ENCODE peak calls at places on chromosomes 1 and 21, in six cellular contexts. One of them, this sample, is unnamed.

GRCh38 chr1:178713270-178713669 is 11.8 kb upstream of the RALGPS2 start:
- DNase-seq in H9: no peak
- DNase-seq in astrocyte of the spinal cord: no peak
- DNase-seq in epithelial cell of proximal tubule: no peak
- DNase-seq in activated CD8-positive, alpha-beta T cell treated with anti-CD3 and anti-CD28 coated beads for 36 hours: no peak
- DNase-seq in kidney: no peak
- DNase-seq in this sample: no peak

GRCh38 chr1:205444931-205445652 is 10.8 kb downstream of the BLACAT1 start:
- DNase-seq in H9: peak; percentile 95
- DNase-seq in astrocyte of the spinal cord: no peak
- DNase-seq in epithelial cell of proximal tubule: no peak
- DNase-seq in activated CD8-positive, alpha-beta T cell treated with anti-CD3 and anti-CD28 coated beads for 36 hours: no peak
- DNase-seq in kidney: no peak
- DNase-seq in this sample: no peak

GRCh38 chr1:169392406-169392805 is 24.4 kb downstream of the BLZF1 start:
- DNase-seq in H9: no peak
- DNase-seq in astrocyte of the spinal cord: no peak
- DNase-seq in epithelial cell of proximal tubule: no peak
- DNase-seq in activated CD8-positive, alpha-beta T cell treated with anti-CD3 and anti-CD28 coated beads for 36 hours: no peak
- DNase-seq in kidney: no peak
- DNase-seq in this sample: no peak

GRCh38 chr1:47593001-47593568 is 155.2 kb downstream of the FOXD2 start:
- DNase-seq in H9: no peak
- DNase-seq in astrocyte of the spinal cord: no peak
- DNase-seq in epithelial cell of proximal tubule: no peak
- DNase-seq in activated CD8-positive, alpha-beta T cell treated with anti-CD3 and anti-CD28 coated beads for 36 hours: no peak
- DNase-seq in kidney: no peak
- DNase-seq in this sample: no peak

GRCh38 chr1:188782220-188782841 is 1695.3 kb downstream of the BRINP3 start:
- DNase-seq in H9: peak; percentile 61
- DNase-seq in astrocyte of the spinal cord: peak; percentile 41
- DNase-seq in epithelial cell of proximal tubule: peak; percentile 9
- DNase-seq in activated CD8-positive, alpha-beta T cell treated with anti-CD3 and anti-CD28 coated beads for 36 hours: peak; percentile 10
- DNase-seq in kidney: no peak
- DNase-seq in this sample: peak; percentile 11

GRCh38 chr1:20610950-20611349 is 22.1 kb downstream of the CDA start:
- DNase-seq in H9: no peak
- DNase-seq in astrocyte of the spinal cord: no peak
- DNase-seq in epithelial cell of proximal tubule: no peak
- DNase-seq in activated CD8-positive, alpha-beta T cell treated with anti-CD3 and anti-CD28 coated beads for 36 hours: no peak
- DNase-seq in kidney: no peak
- DNase-seq in this sample: no peak

GRCh38 chr1:245614476-245614875 is 459.7 kb downstream of the KIF26B start:
- DNase-seq in H9: peak; percentile 18
- DNase-seq in astrocyte of the spinal cord: no peak
- DNase-seq in epithelial cell of proximal tubule: no peak
- DNase-seq in activated CD8-positive, alpha-beta T cell treated with anti-CD3 and anti-CD28 coated beads for 36 hours: no peak
- DNase-seq in kidney: peak; percentile 67
- DNase-seq in this sample: peak; percentile 2

GRCh38 chr1:185843297-185843869 is 109.2 kb downstream of the HMCN1 start:
- DNase-seq in H9: no peak
- DNase-seq in astrocyte of the spinal cord: no peak
- DNase-seq in epithelial cell of proximal tubule: no peak
- DNase-seq in activated CD8-positive, alpha-beta T cell treated with anti-CD3 and anti-CD28 coated beads for 36 hours: no peak
- DNase-seq in kidney: no peak
- DNase-seq in this sample: no peak

GRCh38 chr1:10980094-10980577 is 32.3 kb upstream of the TARDBP start:
- DNase-seq in H9: peak; percentile 97
- DNase-seq in astrocyte of the spinal cord: peak; percentile 75
- DNase-seq in epithelial cell of proximal tubule: no peak
- DNase-seq in activated CD8-positive, alpha-beta T cell treated with anti-CD3 and anti-CD28 coated beads for 36 hours: no peak
- DNase-seq in kidney: peak; percentile 89
- DNase-seq in this sample: no peak

GRCh38 chr1:170027760-170028159 is 46.7 kb downstream of the KIFAP3 start:
- DNase-seq in H9: no peak
- DNase-seq in astrocyte of the spinal cord: no peak
- DNase-seq in epithelial cell of proximal tubule: no peak
- DNase-seq in activated CD8-positive, alpha-beta T cell treated with anti-CD3 and anti-CD28 coated beads for 36 hours: no peak
- DNase-seq in kidney: no peak
- DNase-seq in this sample: no peak

GRCh38 chr21:23639726-23640125 is 1967.6 kb downstream of the MRPL39 start:
- DNase-seq in H9: no peak
- DNase-seq in astrocyte of the spinal cord: no peak
- DNase-seq in epithelial cell of proximal tubule: no peak
- DNase-seq in activated CD8-positive, alpha-beta T cell treated with anti-CD3 and anti-CD28 coated beads for 36 hours: no peak
- DNase-seq in kidney: no peak
- DNase-seq in this sample: no peak

GRCh38 chr1:108080448-108080847 is 115.5 kb upstream of the VAV3 start:
- DNase-seq in H9: no peak
- DNase-seq in astrocyte of the spinal cord: no peak
- DNase-seq in epithelial cell of proximal tubule: no peak
- DNase-seq in activated CD8-positive, alpha-beta T cell treated with anti-CD3 and anti-CD28 coated beads for 36 hours: peak; percentile 87
- DNase-seq in kidney: no peak
- DNase-seq in this sample: no peak

GRCh38 chr1:232568331-232568852 is 61.5 kb downstream of the SIPA1L2 start:
- DNase-seq in H9: no peak
- DNase-seq in astrocyte of the spinal cord: no peak
- DNase-seq in epithelial cell of proximal tubule: no peak
- DNase-seq in activated CD8-positive, alpha-beta T cell treated with anti-CD3 and anti-CD28 coated beads for 36 hours: no peak
- DNase-seq in kidney: no peak
- DNase-seq in this sample: no peak

GRCh38 chr21:36065497-36066036 is 4.3 kb upstream of the CBR1 start:
- DNase-seq in H9: no peak
- DNase-seq in astrocyte of the spinal cord: peak; percentile 57
- DNase-seq in epithelial cell of proximal tubule: no peak
- DNase-seq in activated CD8-positive, alpha-beta T cell treated with anti-CD3 and anti-CD28 coated beads for 36 hours: peak; percentile 44
- DNase-seq in kidney: no peak
- DNase-seq in this sample: no peak

GRCh38 chr1:57470028-57470427 is 46.2 kb upstream of the DAB1 start:
- DNase-seq in H9: no peak
- DNase-seq in astrocyte of the spinal cord: peak; percentile 33
- DNase-seq in epithelial cell of proximal tubule: no peak
- DNase-seq in activated CD8-positive, alpha-beta T cell treated with anti-CD3 and anti-CD28 coated beads for 36 hours: no peak
- DNase-seq in kidney: no peak
- DNase-seq in this sample: no peak

GRCh38 chr1:1883092-1883858 is 7.6 kb downstream of the GNB1 start:
- DNase-seq in H9: no peak
- DNase-seq in astrocyte of the spinal cord: no peak
- DNase-seq in epithelial cell of proximal tubule: no peak
- DNase-seq in activated CD8-positive, alpha-beta T cell treated with anti-CD3 and anti-CD28 coated beads for 36 hours: no peak
- DNase-seq in kidney: peak; percentile 13
- DNase-seq in this sample: no peak

GRCh38 chr1:192485692-192486436 is 89.7 kb upstream of the RGS1 start:
- DNase-seq in H9: no peak
- DNase-seq in astrocyte of the spinal cord: peak; percentile 99
- DNase-seq in epithelial cell of proximal tubule: peak; percentile 94
- DNase-seq in activated CD8-positive, alpha-beta T cell treated with anti-CD3 and anti-CD28 coated beads for 36 hours: no peak
- DNase-seq in kidney: peak; percentile 62
- DNase-seq in this sample: no peak

GRCh38 chr1:47527653-47528272 is 89.9 kb downstream of the FOXD2 start:
- DNase-seq in H9: peak; percentile 55
- DNase-seq in astrocyte of the spinal cord: no peak
- DNase-seq in epithelial cell of proximal tubule: no peak
- DNase-seq in activated CD8-positive, alpha-beta T cell treated with anti-CD3 and anti-CD28 coated beads for 36 hours: peak; percentile 31
- DNase-seq in kidney: no peak
- DNase-seq in this sample: no peak

GRCh38 chr1:3186526-3186921 is 117.5 kb downstream of the PRDM16 start:
- DNase-seq in H9: peak; percentile 50
- DNase-seq in astrocyte of the spinal cord: peak; percentile 56
- DNase-seq in epithelial cell of proximal tubule: no peak
- DNase-seq in activated CD8-positive, alpha-beta T cell treated with anti-CD3 and anti-CD28 coated beads for 36 hours: no peak
- DNase-seq in kidney: peak; percentile 91
- DNase-seq in this sample: no peak

GRCh38 chr1:199778324-199778955 is 249.1 kb upstream of the NR5A2 start:
- DNase-seq in H9: no peak
- DNase-seq in astrocyte of the spinal cord: no peak
- DNase-seq in epithelial cell of proximal tubule: no peak
- DNase-seq in activated CD8-positive, alpha-beta T cell treated with anti-CD3 and anti-CD28 coated beads for 36 hours: no peak
- DNase-seq in kidney: no peak
- DNase-seq in this sample: no peak

GRCh38 chr1:216390956-216391355 is 32.3 kb downstream of the USH2A start:
- DNase-seq in H9: no peak
- DNase-seq in astrocyte of the spinal cord: no peak
- DNase-seq in epithelial cell of proximal tubule: no peak
- DNase-seq in activated CD8-positive, alpha-beta T cell treated with anti-CD3 and anti-CD28 coated beads for 36 hours: no peak
- DNase-seq in kidney: no peak
- DNase-seq in this sample: no peak

GRCh38 chr1:109617291-109617801 is 2.1 kb downstream of the GNAT2 start:
- DNase-seq in H9: peak; percentile 59
- DNase-seq in astrocyte of the spinal cord: peak; percentile 88
- DNase-seq in epithelial cell of proximal tubule: peak; percentile 75
- DNase-seq in activated CD8-positive, alpha-beta T cell treated with anti-CD3 and anti-CD28 coated beads for 36 hours: no peak
- DNase-seq in kidney: no peak
- DNase-seq in this sample: peak; percentile 10

GRCh38 chr1:6091823-6092109 is 46.1 kb downstream of the KCNAB2 start:
- DNase-seq in H9: no peak
- DNase-seq in astrocyte of the spinal cord: no peak
- DNase-seq in epithelial cell of proximal tubule: no peak
- DNase-seq in activated CD8-positive, alpha-beta T cell treated with anti-CD3 and anti-CD28 coated beads for 36 hours: no peak
- DNase-seq in kidney: no peak
- DNase-seq in this sample: no peak

GRCh38 chr1:25543425-25544242 is at the start of gene LDLRAP1:
- DNase-seq in H9: peak; percentile 86
- DNase-seq in astrocyte of the spinal cord: peak; percentile 70
- DNase-seq in epithelial cell of proximal tubule: no peak
- DNase-seq in activated CD8-positive, alpha-beta T cell treated with anti-CD3 and anti-CD28 coated beads for 36 hours: peak; percentile 58
- DNase-seq in kidney: peak; percentile 93
- DNase-seq in this sample: peak; percentile 94

GRCh38 chr1:7290971-7291970 is 479.8 kb upstream of the VAMP3 start:
- DNase-seq in H9: no peak
- DNase-seq in astrocyte of the spinal cord: peak; percentile 58
- DNase-seq in epithelial cell of proximal tubule: no peak
- DNase-seq in activated CD8-positive, alpha-beta T cell treated with anti-CD3 and anti-CD28 coated beads for 36 hours: no peak
- DNase-seq in kidney: no peak
- DNase-seq in this sample: no peak

GRCh38 chr1:230313453-230314141 is 112.5 kb downstream of the PGBD5 start:
- DNase-seq in H9: no peak
- DNase-seq in astrocyte of the spinal cord: no peak
- DNase-seq in epithelial cell of proximal tubule: no peak
- DNase-seq in activated CD8-positive, alpha-beta T cell treated with anti-CD3 and anti-CD28 coated beads for 36 hours: no peak
- DNase-seq in kidney: no peak
- DNase-seq in this sample: no peak

GRCh38 chr1:162390396-162391185 is 9.1 kb downstream of the C1orf226 start:
- DNase-seq in H9: no peak
- DNase-seq in astrocyte of the spinal cord: no peak
- DNase-seq in epithelial cell of proximal tubule: no peak
- DNase-seq in activated CD8-positive, alpha-beta T cell treated with anti-CD3 and anti-CD28 coated beads for 36 hours: no peak
- DNase-seq in kidney: no peak
- DNase-seq in this sample: no peak

GRCh38 chr1:212973899-212974298 is 23.6 kb downstream of the VASH2 start:
- DNase-seq in H9: no peak
- DNase-seq in astrocyte of the spinal cord: no peak
- DNase-seq in epithelial cell of proximal tubule: no peak
- DNase-seq in activated CD8-positive, alpha-beta T cell treated with anti-CD3 and anti-CD28 coated beads for 36 hours: no peak
- DNase-seq in kidney: no peak
- DNase-seq in this sample: no peak

GRCh38 chr1:235758931-235759330 is 107.8 kb downstream of the LYST start:
- DNase-seq in H9: no peak
- DNase-seq in astrocyte of the spinal cord: no peak
- DNase-seq in epithelial cell of proximal tubule: no peak
- DNase-seq in activated CD8-positive, alpha-beta T cell treated with anti-CD3 and anti-CD28 coated beads for 36 hours: no peak
- DNase-seq in kidney: no peak
- DNase-seq in this sample: no peak

GRCh38 chr1:179882253-179883039 is at the start of gene TOR1AIP1:
- DNase-seq in H9: peak; percentile 98
- DNase-seq in astrocyte of the spinal cord: peak; percentile 99
- DNase-seq in epithelial cell of proximal tubule: peak; percentile 61
- DNase-seq in activated CD8-positive, alpha-beta T cell treated with anti-CD3 and anti-CD28 coated beads for 36 hours: peak; percentile 97
- DNase-seq in kidney: peak; percentile 100
- DNase-seq in this sample: peak; percentile 92
- TF ChIP-seq CTCF in H9: peak; percentile 43
- TF ChIP-seq CTCF in astrocyte of the spinal cord: peak; percentile 28
- TF ChIP-seq CTCF in epithelial cell of proximal tubule: peak; percentile 36
- TF ChIP-seq CTCF in activated CD8-positive, alpha-beta T cell treated with anti-CD3 and anti-CD28 coated beads for 36 hours: peak; percentile 36
- TF ChIP-seq CTCF in kidney: peak; percentile 15
- TF ChIP-seq CTCF in this sample: peak; percentile 15

DNA sequence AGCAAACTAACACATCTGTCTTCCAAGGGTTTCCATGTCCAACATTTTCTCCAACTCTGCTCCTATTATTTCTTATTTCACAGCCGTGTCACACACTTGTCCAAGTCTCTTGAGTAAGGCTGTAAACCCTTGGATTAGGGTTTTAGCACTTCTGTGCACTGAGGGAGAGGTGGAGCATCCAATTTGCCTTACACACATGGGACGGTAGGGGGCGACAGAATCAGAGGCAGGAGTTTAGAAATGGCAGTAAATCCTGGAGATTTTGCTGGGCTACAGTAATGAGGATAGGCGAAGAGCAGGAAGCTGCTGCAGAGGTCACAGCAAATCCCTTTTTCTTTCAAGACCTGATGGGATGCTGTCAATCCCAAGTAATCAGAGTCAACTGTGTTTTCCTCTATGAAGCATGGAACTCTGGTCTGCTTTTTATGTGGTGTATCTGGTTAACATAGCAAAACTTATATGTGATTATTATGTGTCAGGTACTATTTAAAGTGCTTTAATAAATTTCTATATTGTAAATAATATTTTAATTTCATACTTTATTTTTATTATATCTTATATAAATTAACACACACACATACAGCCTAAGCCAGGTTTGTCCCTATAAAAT is 15.4 kb upstream of the LCE5A start:
- DNase-seq in H9: no peak
- DNase-seq in astrocyte of the spinal cord: no peak
- DNase-seq in epithelial cell of proximal tubule: no peak
- DNase-seq in activated CD8-positive, alpha-beta T cell treated with anti-CD3 and anti-CD28 coated beads for 36 hours: peak; percentile 33
- DNase-seq in kidney: no peak
- DNase-seq in this sample: peak; percentile 37
- TF ChIP-seq CTCF in H9: no peak
- TF ChIP-seq CTCF in astrocyte of the spinal cord: peak; percentile 45
- TF ChIP-seq CTCF in epithelial cell of proximal tubule: peak; percentile 66
- TF ChIP-seq CTCF in activated CD8-positive, alpha-beta T cell treated with anti-CD3 and anti-CD28 coated beads for 36 hours: no peak
- TF ChIP-seq CTCF in kidney: peak; percentile 25
- TF ChIP-seq CTCF in this sample: peak; percentile 60

GRCh38 chr1:12436817-12437599 is 181.0 kb downstream of the DHRS3 start:
- DNase-seq in H9: no peak
- DNase-seq in astrocyte of the spinal cord: peak; percentile 79
- DNase-seq in epithelial cell of proximal tubule: peak; percentile 59
- DNase-seq in activated CD8-positive, alpha-beta T cell treated with anti-CD3 and anti-CD28 coated beads for 36 hours: peak; percentile 71
- DNase-seq in kidney: no peak
- DNase-seq in this sample: no peak
- TF ChIP-seq CTCF in H9: no peak
- TF ChIP-seq CTCF in astrocyte of the spinal cord: no peak
- TF ChIP-seq CTCF in epithelial cell of proximal tubule: no peak
- TF ChIP-seq CTCF in activated CD8-positive, alpha-beta T cell treated with anti-CD3 and anti-CD28 coated beads for 36 hours: no peak
- TF ChIP-seq CTCF in kidney: no peak
- TF ChIP-seq CTCF in this sample: no peak

GRCh38 chr1:32487182-32487581 is 22.3 kb downstream of the ZBTB8B start:
- DNase-seq in H9: no peak
- DNase-seq in astrocyte of the spinal cord: no peak
- DNase-seq in epithelial cell of proximal tubule: no peak
- DNase-seq in activated CD8-positive, alpha-beta T cell treated with anti-CD3 and anti-CD28 coated beads for 36 hours: no peak
- DNase-seq in kidney: no peak
- DNase-seq in this sample: no peak
- TF ChIP-seq CTCF in H9: no peak
- TF ChIP-seq CTCF in astrocyte of the spinal cord: no peak
- TF ChIP-seq CTCF in epithelial cell of proximal tubule: no peak
- TF ChIP-seq CTCF in activated CD8-positive, alpha-beta T cell treated with anti-CD3 and anti-CD28 coated beads for 36 hours: no peak
- TF ChIP-seq CTCF in kidney: no peak
- TF ChIP-seq CTCF in this sample: no peak

This sample was measured in GM10248.